ENCODE peak calls at places on chromosomes 2 and 18, in four cellular contexts. T, A, X and M are unnamed samples.

GRCh38 chr2:151238527-151239487 is 22.9 kb downstream of the RBM43 start:
- DNase-seq in T (peak), A (peak), X (peak), M (peak)

GRCh38 chr18:29154196-29154757 is 977.3 kb upstream of the CDH2 start:
- DNase-seq in T (no peak), A (no peak), X (no peak), M (no peak)

GRCh38 chr2:101291973-101292372 is 16.5 kb downstream of the RNF149 start:
- DNase-seq in T (no peak), A (no peak), X (no peak), M (no peak)

GRCh38 chr2:232540441-232541041 is 1.0 kb downstream of the CHRNG start:
- DNase-seq in T (no peak), A (peak), X (no peak), M (no peak)

GRCh38 chr2:239383036-239383795 is 17.6 kb downstream of the HDAC4 start:
- DNase-seq in T (no peak), A (no peak), X (no peak), M (no peak)

GRCh38 chr2:105732096-105732495 is 12.6 kb upstream of the NCK2 start:
- DNase-seq in T (no peak), A (no peak), X (no peak), M (no peak)

GRCh38 chr18:43159091-43159490 is 43.6 kb upstream of the RIT2 start:
- DNase-seq in T (no peak), A (no peak), X (no peak), M (no peak)

GRCh38 chr2:45585267-45585861 is 25.7 kb downstream of the SRBD1 start:
- DNase-seq in T (peak), A (no peak), X (no peak), M (peak)

GRCh38 chr2:144230452-144231085 is 289.4 kb downstream of the ZEB2 start:
- DNase-seq in T (no peak), A (no peak), X (no peak), M (no peak)

GRCh38 chr18:21241224-21242131 is 554 bp upstream of the GREB1L start:
- DNase-seq in T (no peak), A (no peak), X (no peak), M (peak)

GRCh38 chr2:10498525-10499274 is 50.6 kb upstream of the ODC1 start:
- DNase-seq in T (no peak), A (no peak), X (no peak), M (no peak)

GRCh38 chr2:46164581-46165301 is 132.5 kb upstream of the EPAS1 start:
- DNase-seq in T (no peak), A (no peak), X (no peak), M (no peak)

GRCh38 chr2:233244818-233245217 is 6.7 kb upstream of the ATG16L1 start:
- DNase-seq in T (no peak), A (no peak), X (no peak), M (no peak)

GRCh38 chr2:219628235-219628985 is 980 bp downstream of the SLC4A3 start:
- DNase-seq in T (no peak), A (no peak), X (no peak), M (no peak)

GRCh38 chr2:95283562-95283961 is 9.3 kb downstream of the PROM2 start:
- DNase-seq in T (no peak), A (no peak), X (no peak), M (no peak)

GRCh38 chr18:30271716-30272115 is 770.8 kb downstream of the DSC3 start:
- DNase-seq in T (no peak), A (no peak), X (no peak), M (no peak)

GRCh38 chr18:26386002-26386401 is 159.8 kb downstream of the TAF4B start:
- DNase-seq in T (peak), A (no peak), X (no peak), M (no peak)

GRCh38 chr2:155733091-155733870 is 599.2 kb downstream of the NR4A2 start:
- DNase-seq in T (no peak), A (no peak), X (no peak), M (no peak)

GRCh38 chr2:228763600-228763999 is 507.5 kb downstream of the PID1 start:
- DNase-seq in T (no peak), A (no peak), X (no peak), M (no peak)

GRCh38 chr2:239006886-239007285 is 159.0 kb downstream of the TWIST2 start:
- DNase-seq in T (no peak), A (no peak), X (no peak), M (no peak)

GRCh38 chr2:167681234-167681633 is 566.2 kb downstream of the STK39 start:
- DNase-seq in T (no peak), A (no peak), X (no peak), M (no peak)

GRCh38 chr18:79965119-79965902 is 868 bp downstream of the HSBP1L1 start:
- DNase-seq in T (peak), A (no peak), X (no peak), M (peak)

GRCh38 chr2:96824079-96824870 is 8.2 kb downstream of the CNNM3 start:
- DNase-seq in T (peak), A (no peak), X (no peak), M (no peak)

GRCh38 chr2:236972491-236973379 is 113.0 kb upstream of the COPS8 start:
- DNase-seq in T (peak), A (no peak), X (no peak), M (no peak)

GRCh38 chr18:36187826-36188721 is 777 bp downstream of the MOCOS start:
- DNase-seq in T (peak), A (peak), X (no peak), M (peak)

GRCh38 chr2:2871480-2872308 is 505.9 kb downstream of the EIPR1 start:
- DNase-seq in T (no peak), A (no peak), X (no peak), M (no peak)

GRCh38 chr2:75729861-75730260 is 19.1 kb upstream of the GCFC2 start:
- DNase-seq in T (peak), A (no peak), X (no peak), M (no peak)

GRCh38 chr2:188517549-188518255 is 226.0 kb downstream of the GULP1 start:
- DNase-seq in T (no peak), A (no peak), X (no peak), M (no peak)

DNA sequence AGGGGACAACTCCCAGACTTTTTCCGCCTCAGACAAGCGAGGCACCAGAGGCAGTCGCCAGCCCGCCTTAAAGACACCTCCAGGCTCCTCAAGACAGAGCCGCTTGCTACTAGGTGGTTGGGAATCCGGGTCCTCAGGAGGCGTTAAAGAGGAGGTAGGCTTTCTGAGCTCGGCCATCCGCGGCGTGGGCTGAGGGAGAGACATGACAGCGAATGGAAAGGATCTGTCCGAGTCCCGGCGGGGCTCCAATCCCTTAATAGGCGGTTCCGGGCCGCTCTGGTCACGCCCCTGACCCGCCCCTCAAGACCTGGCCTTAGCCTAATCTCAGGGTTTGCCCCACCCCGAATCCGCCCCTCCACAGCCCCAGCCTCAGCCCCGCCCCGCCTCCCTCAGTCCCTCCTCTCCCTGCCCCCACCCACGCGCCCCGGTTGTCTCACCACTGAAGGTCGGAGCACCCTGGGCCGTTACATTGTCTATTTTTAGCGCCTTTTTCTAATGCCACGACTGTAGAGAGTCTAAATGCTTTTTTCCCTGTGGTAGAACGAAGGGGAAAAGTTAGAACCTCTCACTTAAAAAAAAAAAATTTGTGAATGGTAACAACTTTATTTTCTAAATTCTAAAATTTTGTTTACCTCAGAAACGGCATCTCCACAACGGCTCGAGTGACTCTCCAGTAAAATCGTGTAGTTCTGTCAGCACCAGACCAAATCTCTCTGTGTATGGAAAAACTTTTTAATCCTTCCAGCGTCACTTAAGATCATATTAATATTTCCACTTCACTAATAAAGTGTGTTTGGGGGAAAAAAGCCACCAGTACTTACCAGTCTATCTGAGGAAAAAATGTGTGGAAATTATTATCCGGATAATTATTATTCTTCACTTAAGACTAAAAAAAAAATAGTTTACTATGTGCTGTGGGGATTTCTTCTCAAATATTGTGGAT is at the start of gene RAD51AP2:
- DNase-seq in T (peak), A (peak), X (peak), M (peak)
- TF ChIP-seq TARDBP in T (no peak), A (no peak), X (peak), M (no peak)

DNA sequence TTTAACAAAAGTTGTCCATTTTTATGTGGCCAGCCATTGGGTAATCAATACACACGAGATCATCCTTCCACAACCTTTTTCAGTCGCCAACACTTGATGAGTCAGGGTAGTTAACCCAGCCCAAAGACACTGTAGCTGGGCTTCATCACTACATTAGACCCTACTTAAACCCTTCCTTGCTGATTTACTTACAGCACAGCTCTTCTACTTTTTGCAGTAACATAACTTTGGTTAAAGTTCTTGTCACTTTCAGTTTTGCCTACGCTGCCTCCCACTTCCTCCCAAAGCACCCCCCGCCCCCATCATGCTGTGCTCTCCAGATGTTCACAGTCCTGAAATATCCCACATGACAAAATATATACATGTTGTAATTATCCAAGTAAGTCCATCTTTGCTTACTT is 103.6 kb downstream of the CDK15 start:
- DNase-seq in T (no peak), A (no peak), X (peak), M (no peak)
- TF ChIP-seq TARDBP in T (no peak), A (no peak), X (no peak), M (no peak)

GRCh38 chr2:71071681-71072398 is 3.4 kb downstream of the NAGK start:
- DNase-seq in T (no peak), A (no peak), X (peak), M (no peak)
- TF ChIP-seq TARDBP in T (no peak), A (no peak), X (no peak), M (no peak)

GRCh38 chr2:83874712-83875430 is 584.2 kb downstream of the SUCLG1 start:
- DNase-seq in T (no peak), A (no peak), X (no peak), M (no peak)

GRCh38 chr2:83874066-83874465 is 585.0 kb downstream of the SUCLG1 start:
- DNase-seq in T (no peak), A (no peak), X (no peak), M (no peak)

DNA sequence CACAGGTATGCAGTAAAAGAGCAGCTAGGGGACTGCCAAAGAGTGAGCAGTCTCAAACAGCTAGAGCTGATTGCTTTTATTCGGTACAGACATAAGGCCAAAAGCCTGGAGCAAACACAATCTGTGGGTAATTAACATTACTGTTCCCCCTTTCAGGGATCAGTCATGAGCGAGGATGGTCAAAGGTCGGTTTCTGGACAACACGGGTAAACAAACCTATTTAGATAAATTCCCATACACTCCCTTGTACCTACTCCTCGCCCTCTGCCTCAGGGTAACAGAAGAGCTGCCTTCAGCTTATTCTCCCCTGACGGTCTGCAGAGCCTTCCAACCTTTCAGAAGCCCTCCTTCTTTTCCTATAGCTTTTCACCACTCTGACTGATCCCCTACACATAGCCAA is 586.0 kb downstream of the SUCLG1 start:
- DNase-seq in T (no peak), A (no peak), X (no peak), M (no peak)
- TF ChIP-seq TARDBP in T (no peak), A (no peak), X (no peak), M (no peak)

GRCh38 chr18:63342206-63342605 is 22.6 kb upstream of the BCL2 start:
- DNase-seq in T (no peak), A (peak), X (no peak), M (peak)
- TF ChIP-seq TARDBP in T (no peak), A (no peak), X (no peak), M (no peak)

GRCh38 chr18:48752928-48753327 is 197.8 kb downstream of the SMAD7 start:
- DNase-seq in T (no peak), A (no peak), X (no peak), M (no peak)
- TF ChIP-seq TARDBP in T (no peak), A (no peak), X (no peak), M (no peak)

GRCh38 chr2:16204791-16205620 is 264.7 kb downstream of the MYCN start:
- DNase-seq in T (no peak), A (no peak), X (no peak), M (no peak)
- TF ChIP-seq TARDBP in T (no peak), A (no peak), X (no peak), M (no peak)

DNA sequence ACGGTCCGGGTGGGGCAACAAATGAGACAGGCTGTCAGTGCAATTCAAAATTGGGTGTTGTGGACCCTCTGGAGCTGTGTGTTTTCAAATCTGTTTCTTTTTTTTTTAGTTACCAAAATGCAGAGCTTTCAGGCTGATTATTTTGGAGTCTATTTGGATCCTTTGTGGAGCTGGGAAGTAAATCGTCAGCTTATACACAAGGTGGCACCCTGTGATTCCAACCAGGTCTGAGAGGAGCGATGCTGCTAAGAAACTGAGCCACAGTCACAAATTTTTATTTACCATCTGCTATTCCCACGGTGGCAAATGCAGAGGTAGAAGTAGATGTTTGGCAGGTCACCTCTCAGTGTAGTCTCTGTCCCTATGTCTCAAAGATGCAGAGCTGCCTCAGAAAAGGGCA is 3.8 kb upstream of the EPC2 start:
- DNase-seq in T (peak), A (no peak), X (no peak), M (no peak)
- TF ChIP-seq TARDBP in T (no peak), A (no peak), X (no peak), M (no peak)

DNA sequence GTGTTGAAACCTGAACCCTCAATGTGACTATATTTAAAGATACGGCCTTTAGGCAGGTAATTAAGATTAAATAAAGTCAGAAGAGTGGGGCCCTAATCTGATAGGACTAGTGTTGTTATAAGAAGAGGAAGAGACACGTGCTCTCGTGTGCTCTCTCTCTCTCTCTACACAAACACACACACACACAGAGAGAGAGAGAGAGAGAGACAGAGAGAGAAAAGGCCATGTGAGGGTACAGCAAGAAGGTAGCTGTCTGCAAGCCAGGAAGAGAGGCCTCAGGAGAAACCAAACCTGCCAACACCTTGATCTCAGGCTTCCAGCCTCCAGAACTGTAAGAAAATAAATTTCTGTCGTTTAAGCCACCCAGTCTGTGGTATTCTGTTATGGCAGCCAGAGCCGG is 106.7 kb downstream of the FTCDNL1 start:
- DNase-seq in T (no peak), A (no peak), X (no peak), M (no peak)
- TF ChIP-seq TARDBP in T (no peak), A (no peak), X (no peak), M (no peak)

GRCh38 chr2:158893057-158893456 is 75.4 kb upstream of the TANC1 start:
- DNase-seq in T (no peak), A (no peak), X (no peak), M (no peak)
- TF ChIP-seq TARDBP in T (no peak), A (no peak), X (no peak), M (no peak)